ENCODE peak calls at places on chromosomes 12 and 14, in seven cellular contexts. R is ecto neural progenitor cell, C is lower leg skin, T is fibroblast of the conjunctiva, J is NCI-H146, F is gastrocnemius medialis, H is GM12891. Z is an unnamed sample.

GRCh38 chr12:10214131-10214876 is 1.6 kb downstream of the GABARAPL1 start:
- DNase-seq in C (no peak), F (no peak), H (no peak), R (no peak), T (no peak), J (peak; percentile 53), Z (no peak)

GRCh38 chr12:104693493-104693892 is 236.7 kb downstream of the CHST11 start:
- DNase-seq in H (no peak), F (no peak), C (no peak), R (no peak), T (no peak), J (no peak), Z (no peak)

GRCh38 chr14:85313801-85314207 is 216.1 kb upstream of the FLRT2 start:
- DNase-seq in J (no peak), C (no peak), R (no peak), T (no peak), H (no peak), F (no peak), Z (no peak)

GRCh38 chr14:92496458-92496857 is 17.1 kb upstream of the RIN3 start:
- DNase-seq in F (no peak), C (peak; percentile 48), T (no peak), J (no peak), R (peak; percentile 12), H (no peak), Z (no peak)

GRCh38 chr14:104689620-104690265 is 325 bp downstream of the INF2 start:
- DNase-seq in F (no peak), T (no peak), R (no peak), C (no peak), H (no peak), J (no peak), Z (no peak)

GRCh38 chr12:39386335-39386734 is 56.6 kb downstream of the KIF21A start:
- DNase-seq in R (no peak), C (no peak), T (no peak), J (no peak), H (no peak), F (no peak), Z (no peak)

GRCh38 chr12:123946152-123946515 is 26.5 kb downstream of the CCDC92 start:
- DNase-seq in H (no peak), R (no peak), T (no peak), F (no peak), J (no peak), C (no peak), Z (no peak)

GRCh38 chr14:96626121-96626768 is 124.1 kb downstream of the PAPOLA start:
- DNase-seq in C (peak; percentile 32), H (no peak), F (no peak), R (no peak), T (no peak), J (no peak), Z (no peak)

GRCh38 chr12:28378749-28379148 is 188.5 kb downstream of the CCDC91 start:
- DNase-seq in C (no peak), F (no peak), T (peak; percentile 27), H (no peak), J (no peak), R (no peak), Z (no peak)

GRCh38 chr14:60563113-60563512 is 54.2 kb downstream of the SIX6 start:
- DNase-seq in R (no peak), J (no peak), H (no peak), T (peak; percentile 85), C (no peak), F (no peak), Z (no peak)

GRCh38 chr12:92519284-92519683 is 183.5 kb upstream of the PLEKHG7 start:
- DNase-seq in J (no peak), T (no peak), H (no peak), C (no peak), F (no peak), R (no peak), Z (no peak)

GRCh38 chr14:80364274-80364673 is 153.0 kb upstream of the DIO2 start:
- DNase-seq in H (no peak), R (no peak), F (no peak), T (peak; percentile 4), J (peak; percentile 3), C (no peak), Z (no peak)

GRCh38 chr14:81305743-81306142 is 85.0 kb upstream of the GTF2A1 start:
- DNase-seq in T (no peak), J (no peak), R (no peak), H (no peak), C (no peak), F (no peak), Z (no peak)

GRCh38 chr14:31419179-31420012 is 954 bp downstream of the HEATR5A start:
- DNase-seq in T (peak; percentile 14), H (peak; percentile 7), F (no peak), R (no peak), C (no peak), J (no peak), Z (no peak)

Z was measured in WTC11.